ENCODE peak calls at places on chromosome 21, in four cellular contexts. H is HL-60, Q is suprapubic skin, Y is breast epithelium. I is an unnamed sample.

GRCh38 chr21:29601072-29601471 is 302.4 kb downstream of the BACH1 start:
- DNase-seq in Q (no peak), Y (no peak), H (no peak), I (no peak)

GRCh38 chr21:30227633-30228404 is 11.9 kb upstream of the CLDN8 start:
- DNase-seq in Q (no peak), H (peak), Y (peak), I (no peak)

GRCh38 chr21:15839026-15839425 is 109.2 kb downstream of the USP25 start:
- DNase-seq in Y (no peak), H (no peak), Q (no peak), I (no peak)

GRCh38 chr21:29300547-29301138 is 1.9 kb downstream of the BACH1 start:
- DNase-seq in H (no peak), Q (no peak), Y (no peak), I (no peak)

GRCh38 chr21:35547946-35548774 is 499.1 kb upstream of the RUNX1 start:
- DNase-seq in Q (no peak), Y (no peak), H (no peak), I (no peak)

GRCh38 chr21:30194701-30195299 is 21.1 kb downstream of the CLDN8 start:
- DNase-seq in Q (no peak), Y (no peak), H (peak), I (no peak)

GRCh38 chr21:25552856-25553255 is 54.4 kb downstream of the MRPL39 start:
- DNase-seq in Y (no peak), Q (no peak), H (no peak), I (no peak)

GRCh38 chr21:31284797-31285397 is 59.2 kb downstream of the TIAM1 start:
- DNase-seq in Y (no peak), Q (no peak), H (no peak), I (no peak)

GRCh38 chr21:29888437-29888836 is 51.4 kb downstream of the GRIK1 start:
- DNase-seq in Y (no peak), H (no peak), Q (no peak), I (no peak)

GRCh38 chr21:15020797-15021196 is 44.0 kb downstream of the NRIP1 start:
- DNase-seq in Q (no peak), H (no peak), Y (no peak), I (no peak)

GRCh38 chr21:14864211-14865021 is 200.4 kb downstream of the NRIP1 start:
- DNase-seq in Y (peak), Q (peak), H (no peak), I (peak)

GRCh38 chr21:34886554-34887385 is 162.3 kb downstream of the RUNX1 start:
- DNase-seq in Y (no peak), Q (peak), H (no peak), I (no peak)

GRCh38 chr21:16983425-16983824 is 529.4 kb upstream of the CXADR start:
- DNase-seq in Y (no peak), H (no peak), Q (no peak), I (no peak)

GRCh38 chr21:16426936-16427335 is 697.2 kb downstream of the USP25 start:
- DNase-seq in Q (no peak), Y (no peak), H (no peak), I (no peak)

GRCh38 chr21:25936776-25937175 is 202.0 kb downstream of the GABPA start:
- DNase-seq in Y (no peak), H (no peak), Q (no peak), I (no peak)

GRCh38 chr21:28324690-28325089 is 668.0 kb downstream of the LTN1 start:
- DNase-seq in Y (no peak), Q (no peak), H (no peak), I (no peak)

GRCh38 chr21:35963920-35964451 is 96.3 kb downstream of the SETD4 start:
- DNase-seq in Q (no peak), Y (no peak), H (no peak), I (no peak)

GRCh38 chr21:16195476-16195875 is 465.7 kb downstream of the USP25 start:
- DNase-seq in Q (no peak), H (no peak), Y (no peak), I (no peak)

GRCh38 chr21:14270631-14271030 is 54.7 kb downstream of the RBM11 start:
- DNase-seq in Y (no peak), Q (no peak), H (no peak), I (no peak)

GRCh38 chr21:14523234-14523633 is 22.9 kb downstream of the SAMSN1 start:
- DNase-seq in H (peak), Q (no peak), Y (no peak), I (no peak)

GRCh38 chr21:35737899-35738341 is 322.4 kb downstream of the SETD4 start:
- DNase-seq in H (no peak), Y (no peak), Q (no peak), I (no peak)

GRCh38 chr21:40165671-40166070 is 298.4 kb downstream of the PCP4 start:
- DNase-seq in Q (no peak), Y (no peak), H (no peak), I (no peak)

GRCh38 chr21:34743285-34743684 is 74.5 kb downstream of the CLIC6 start:
- DNase-seq in Q (no peak), Y (no peak), H (no peak), I (no peak)

GRCh38 chr21:22791986-22792560 is 1793.9 kb downstream of the NCAM2 start:
- DNase-seq in Y (no peak), Q (no peak), H (peak), I (no peak)

GRCh38 chr21:43884861-43885370 is 19.9 kb downstream of the AGPAT3 start:
- DNase-seq in Q (no peak), Y (no peak), H (no peak), I (no peak)

GRCh38 chr21:38669186-38669585 is 136.5 kb upstream of the ETS2 start:
- DNase-seq in H (peak), Y (no peak), Q (no peak), I (no peak)

GRCh38 chr21:31370893-31371652 is 27.0 kb upstream of the TIAM1 start:
- DNase-seq in Q (no peak), Y (no peak), H (no peak), I (no peak)

GRCh38 chr21:34553199-34553952 is 41.4 kb upstream of the KCNE1 start:
- DNase-seq in H (no peak), Y (no peak), Q (no peak), I (no peak)

GRCh38 chr21:14991957-14992356 is 72.8 kb downstream of the NRIP1 start:
- DNase-seq in Y (no peak), H (no peak), Q (no peak), I (no peak)

GRCh38 chr21:38917045-38917774 is 111.5 kb downstream of the ETS2 start:
- DNase-seq in Y (peak), Q (no peak), H (no peak), I (peak)

GRCh38 chr21:31261759-31262158 is 82.3 kb downstream of the TIAM1 start:
- DNase-seq in H (no peak), Y (no peak), Q (no peak), I (no peak)

GRCh38 chr21:16302851-16303282 is 573.1 kb downstream of the USP25 start:
- DNase-seq in Y (no peak), Q (no peak), H (no peak), I (no peak)

GRCh38 chr21:31347435-31348032 is 3.5 kb upstream of the TIAM1 start:
- DNase-seq in H (no peak), Y (no peak), Q (no peak), I (no peak)

GRCh38 chr21:15894596-15894995 is 164.8 kb downstream of the USP25 start:
- DNase-seq in H (no peak), Y (no peak), Q (no peak), I (no peak)

GRCh38 chr21:43930074-43930847 is 65.2 kb downstream of the AGPAT3 start:
- DNase-seq in Y (no peak), Q (no peak), H (no peak), I (no peak)

GRCh38 chr21:46599251-46599572 is 5.7 kb downstream of the S100B start:
- DNase-seq in H (no peak), Q (no peak), Y (no peak), I (no peak)

GRCh38 chr21:26572668-26573381 is at the start of gene CYYR1:
- DNase-seq in Y (no peak), H (no peak), Q (no peak), I (no peak)

GRCh38 chr21:16216595-16216994 is 486.8 kb downstream of the USP25 start:
- DNase-seq in H (no peak), Q (no peak), Y (no peak), I (no peak)

GRCh38 chr21:15592271-15592860 is 137.4 kb upstream of the USP25 start:
- DNase-seq in Y (no peak), Q (no peak), H (no peak), I (no peak)

GRCh38 chr21:34498623-34499022 is 13.4 kb downstream of the KCNE1 start:
- DNase-seq in H (no peak), Q (no peak), Y (peak), I (no peak)

GRCh38 chr21:41712201-41712600 is 54.7 kb downstream of the RIPK4 start:
- DNase-seq in H (no peak), Y (no peak), Q (no peak), I (no peak)

GRCh38 chr21:41715649-41716321 is 51.1 kb downstream of the RIPK4 start:
- DNase-seq in H (no peak), Q (no peak), Y (peak), I (no peak)

GRCh38 chr21:41711416-41712023 is 55.3 kb downstream of the RIPK4 start:
- DNase-seq in H (no peak), Y (no peak), Q (no peak), I (peak)

GRCh38 chr21:41712730-41713129 is 54.1 kb downstream of the RIPK4 start:
- DNase-seq in Y (no peak), Q (no peak), H (no peak), I (no peak)

GRCh38 chr21:41713495-41714281 is 53.2 kb downstream of the RIPK4 start:
- DNase-seq in Q (no peak), Y (no peak), H (no peak), I (no peak)
- H3K27ac ChIP-seq in Q (no peak), Y (no peak), H (no peak), I (no peak)

DNA sequence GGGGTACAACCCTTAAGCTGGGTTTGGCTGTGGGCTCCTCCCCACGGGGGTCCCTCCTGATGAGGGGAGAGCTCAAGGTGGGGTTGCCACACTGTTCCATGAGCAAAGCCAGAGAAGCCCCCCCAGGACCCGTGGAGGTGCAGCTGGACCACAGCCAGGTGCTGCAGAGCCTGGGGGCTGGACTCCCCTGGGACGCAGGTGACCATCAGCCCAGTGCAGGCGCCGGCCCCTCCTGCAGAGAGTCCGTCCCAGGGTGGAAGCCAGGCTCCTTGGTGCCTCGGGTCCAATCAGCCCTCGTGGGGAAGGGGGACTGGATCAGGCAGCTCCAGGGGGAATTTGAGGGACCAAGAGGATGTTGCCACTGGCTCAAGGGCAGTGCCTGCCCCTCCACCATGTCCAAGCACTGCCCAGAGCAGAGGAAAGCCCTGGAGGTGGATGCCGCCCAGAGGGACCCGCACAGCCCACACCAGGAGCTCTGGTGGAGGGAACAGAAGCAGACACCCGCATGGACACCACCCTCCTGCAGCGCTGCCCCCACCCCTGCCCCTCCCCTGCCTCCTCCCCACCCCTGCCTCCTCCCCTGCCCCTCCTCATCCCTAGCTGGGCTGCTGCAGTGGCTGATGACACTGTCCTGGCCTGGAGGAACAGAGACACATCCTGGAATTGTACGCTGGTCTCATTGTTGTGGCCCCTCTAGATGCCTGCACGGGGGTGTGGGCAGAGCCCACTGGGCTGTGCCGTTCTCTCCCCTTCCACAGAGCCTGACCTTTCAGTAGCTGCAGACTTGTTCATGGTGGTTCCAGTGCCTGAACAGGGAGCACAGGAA is 30.8 kb upstream of the COL18A1 start:
- DNase-seq in Q (no peak), Y (no peak), H (no peak), I (no peak)
- TF ChIP-seq POLR2AphosphoS5 in Q (no peak), Y (no peak), H (no peak), I (no peak)

GRCh38 chr21:41767606-41768370 is 936 bp upstream of the RIPK4 start:
- DNase-seq in Y (no peak), H (no peak), Q (peak), I (no peak)
- H3K27ac ChIP-seq in Y (peak), H (no peak), Q (no peak), I (peak)

DNA sequence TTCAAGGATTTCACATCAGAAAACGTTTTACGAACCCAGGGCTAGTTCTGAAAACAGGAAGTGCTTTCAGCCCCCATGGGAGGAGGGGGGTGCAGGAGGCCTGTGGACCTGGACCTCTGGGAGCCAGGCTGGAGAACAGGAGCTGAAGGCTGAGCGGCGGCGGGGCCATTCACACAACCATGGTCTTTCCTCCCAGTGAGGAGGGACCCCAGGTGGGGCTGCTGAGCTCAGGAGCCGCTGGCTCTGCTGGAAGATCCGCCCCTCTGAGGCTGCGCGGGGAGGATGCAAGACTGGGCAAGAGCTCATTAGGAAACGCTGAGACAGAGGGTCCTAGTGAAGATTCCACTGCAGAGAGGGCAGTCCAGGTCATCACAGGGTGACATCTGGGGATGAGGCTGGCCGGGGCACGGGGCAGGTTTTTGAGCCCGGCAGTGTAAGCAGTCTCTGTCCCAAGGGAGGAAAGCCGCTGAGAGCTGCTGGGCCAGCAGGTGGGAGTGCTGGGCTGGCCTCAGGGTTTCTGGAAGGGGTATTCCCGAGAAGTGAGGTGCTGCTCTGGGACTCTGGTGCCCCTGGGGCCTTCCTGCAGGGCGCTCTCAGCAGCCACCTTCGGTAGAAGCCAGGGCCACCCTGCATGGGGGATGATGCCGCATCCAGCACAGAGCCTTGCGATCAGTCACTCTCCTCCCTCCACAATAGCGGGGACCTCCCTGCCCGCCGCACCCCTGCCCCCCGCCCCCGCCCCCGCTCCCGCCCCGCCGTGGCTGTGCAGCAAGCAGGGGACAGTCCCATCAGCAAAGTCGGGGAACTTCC is 7.5 kb downstream of the MX2 start:
- DNase-seq in H (no peak), Y (no peak), Q (no peak), I (no peak)
- TF ChIP-seq POLR2AphosphoS5 in H (no peak), Y (no peak), Q (no peak), I (no peak)

DNA sequence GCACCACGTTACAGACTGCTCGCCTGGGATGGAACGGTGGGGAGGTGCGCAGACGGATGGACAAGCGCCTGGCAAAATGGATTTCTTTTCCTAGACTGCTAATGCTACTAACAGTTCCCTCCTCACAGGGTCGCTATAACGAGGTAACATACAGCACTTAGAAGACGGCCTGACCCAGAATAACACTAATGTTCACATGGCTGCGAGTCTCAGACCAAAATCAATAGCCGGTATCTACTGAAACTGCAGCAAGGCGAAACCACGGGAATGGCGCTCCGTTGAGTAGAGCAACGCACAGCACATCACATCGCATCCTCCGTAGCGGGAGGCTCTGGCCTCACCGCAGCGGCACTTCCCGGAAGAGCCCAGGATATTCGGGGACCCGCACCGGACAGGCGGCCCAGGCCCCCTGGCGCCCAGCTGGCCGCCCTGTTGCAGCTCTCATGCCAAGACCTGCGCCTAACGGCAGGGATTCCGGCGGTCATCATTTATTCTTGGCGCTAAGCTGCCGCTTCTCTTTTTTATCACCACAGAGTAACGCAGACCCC is 46.6 kb downstream of the VPS26C start:
- DNase-seq in Y (no peak), H (peak), Q (no peak), I (no peak)
- H3K27ac ChIP-seq in Y (peak), H (peak), Q (peak), I (peak)

GRCh38 chr21:42732033-42732410 is 78.6 kb downstream of the PDE9A start:
- DNase-seq in Q (no peak), H (no peak), Y (peak), I (no peak)
- TF ChIP-seq POLR2AphosphoS5 in Q (no peak), H (no peak), Y (no peak), I (no peak)

GRCh38 chr21:37558676-37559204 is 192.2 kb downstream of the DYRK1A start:
- DNase-seq in Y (no peak), H (no peak), Q (no peak), I (no peak)
- H3K27ac ChIP-seq in Y (no peak), H (no peak), Q (no peak), I (no peak)

DNA sequence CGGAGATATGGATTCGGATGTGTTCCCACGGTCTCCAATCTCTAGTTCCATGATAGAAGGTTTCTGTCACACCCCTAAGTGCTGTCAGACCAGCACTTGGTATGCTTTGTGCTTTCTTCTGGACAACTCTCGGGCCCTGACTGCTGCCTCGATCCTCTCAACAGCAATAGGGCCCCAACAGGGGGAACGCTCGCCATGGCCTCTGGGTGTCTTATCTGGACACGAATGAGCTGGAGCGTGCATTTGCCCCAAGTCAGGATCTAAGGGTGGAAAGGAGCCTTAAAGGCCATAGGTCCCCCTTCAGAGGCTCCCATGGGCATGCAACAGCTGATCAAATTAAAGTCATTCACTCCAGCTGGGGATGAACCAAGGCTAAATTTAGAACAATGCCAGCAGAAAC is 76.8 kb downstream of the TCP10L start:
- DNase-seq in Q (no peak), H (no peak), Y (no peak), I (no peak)
- TF ChIP-seq POLR2AphosphoS5 in Q (no peak), H (no peak), Y (no peak), I (no peak)

GRCh38 chr21:33007747-33008146 is 18.0 kb upstream of the OLIG2 start:
- DNase-seq in Y (no peak), H (peak), Q (no peak), I (no peak)
- H3K27ac ChIP-seq in Y (no peak), H (peak), Q (no peak), I (no peak)